ENCODE peak calls at places on chromosomes 12 and 14, in eight cellular contexts. T is iris pigment epithelial cell; F is NCI-H510A treated with DMSO at 0.1 percent for 48 hours; R is activated naive CD4-positive, alpha-beta T cell; C is neural progenitor cell; Y is neural crest cell; M is lung microvascular endothelial cell; K is nephron progenitor cell. G is an unnamed sample.

GRCh38 chr14:51921026-51921425 is 60.6 kb downstream of the GNG2 start:
- DNase-seq in T (peak), Y (no peak), M (no peak), C (no peak), R (no peak), F (no peak), K (no peak), G (no peak)

GRCh38 chr12:47107926-47108325 is 28.2 kb upstream of the AMIGO2 start:
- DNase-seq in C (no peak), Y (no peak), R (no peak), K (no peak), T (no peak), M (no peak), F (peak), G (no peak)

GRCh38 chr12:19021646-19022045 is 107.9 kb upstream of the PLEKHA5 start:
- DNase-seq in F (no peak), T (peak), C (no peak), Y (no peak), K (no peak), R (no peak), M (no peak), G (no peak)

GRCh38 chr12:238116-238515 is 24.2 kb upstream of the SLC6A12 start:
- DNase-seq in C (no peak), Y (no peak), F (no peak), R (no peak), M (no peak), K (no peak), T (no peak), G (no peak)

GRCh38 chr14:22319526-22320352 is 269.3 kb downstream of the DAD1 start:
- DNase-seq in Y (peak), R (no peak), K (peak), F (peak), T (peak), C (peak), M (peak), G (peak)

GRCh38 chr12:18581232-18581962 is 156.4 kb downstream of the PLCZ1 start:
- DNase-seq in C (no peak), Y (no peak), R (no peak), T (peak), K (no peak), F (no peak), M (no peak), G (no peak)

GRCh38 chr12:92272301-92272964 is 126.8 kb upstream of the BTG1 start:
- DNase-seq in M (no peak), Y (no peak), T (no peak), K (no peak), C (peak), R (no peak), F (no peak), G (no peak)

GRCh38 chr14:73427516-73428264 is 30.7 kb downstream of the NUMB start:
- DNase-seq in T (peak), F (no peak), R (no peak), K (no peak), M (no peak), Y (no peak), C (no peak), G (no peak)

GRCh38 chr12:94299846-94300245 is 151.5 kb downstream of the PLXNC1 start:
- DNase-seq in R (no peak), T (no peak), F (no peak), Y (no peak), C (no peak), M (no peak), K (no peak), G (no peak)

GRCh38 chr12:132723015-132723763 is 12.5 kb downstream of the PGAM5 start:
- DNase-seq in T (peak), K (no peak), M (no peak), R (no peak), F (no peak), Y (no peak), C (no peak), G (no peak)

G was measured in AG10803.